ENCODE peak calls at places on chromosomes 11 and 22, in seven cellular contexts. P, V, H, F, S, R and L are unnamed samples.
A peak's percentile ranks its signal among the peaks of the same experiment; 100 is the strongest.

GRCh38 chr11:13782395-13783080 is 114.1 kb downstream of the FAR1 start:
- DNase-seq in H (no peak), S (no peak), F (no peak), P (no peak), R (no peak), V (no peak), L (no peak)

GRCh38 chr11:131579932-131580387 is 209.5 kb downstream of the NTM start:
- DNase-seq in H (no peak), P (peak; percentile 87), S (no peak), V (peak; percentile 17), F (no peak), R (no peak), L (no peak)

GRCh38 chr11:36711104-36711825 is 113.2 kb upstream of the RAG2 start:
- DNase-seq in H (no peak), R (no peak), S (no peak), F (no peak), P (peak; percentile 51), V (no peak), L (no peak)

GRCh38 chr11:72223615-72224586 is 666 bp upstream of the INPPL1 start:
- DNase-seq in V (no peak), H (peak; percentile 87), P (peak; percentile 73), R (peak; percentile 74), F (peak; percentile 93), S (no peak), L (peak; percentile 87)

GRCh38 chr11:130782361-130783221 is 133.7 kb downstream of the SNX19 start:
- DNase-seq in H (no peak), V (no peak), F (no peak), R (peak; percentile 66), S (no peak), P (peak; percentile 27), L (peak; percentile 87)

GRCh38 chr11:72643547-72643946 is 30.7 kb downstream of the PDE2A start:
- DNase-seq in R (no peak), P (no peak), V (no peak), H (no peak), S (peak; percentile 43), F (no peak), L (no peak)

GRCh38 chr11:34789196-34789834 is 126.9 kb downstream of the APIP start:
- DNase-seq in P (no peak), F (no peak), R (no peak), S (no peak), H (no peak), V (no peak), L (no peak)

GRCh38 chr22:23137905-23138520 is 3.8 kb downstream of the RSPH14 start:
- DNase-seq in V (no peak), R (no peak), S (no peak), P (no peak), H (no peak), F (no peak), L (no peak)

GRCh38 chr11:839280-839623 is 3.1 kb downstream of the POLR2L start:
- DNase-seq in H (no peak), R (no peak), F (no peak), V (no peak), P (no peak), S (no peak), L (no peak)

GRCh38 chr22:25482868-25483639 is 81.4 kb upstream of the GRK3 start:
- DNase-seq in H (peak; percentile 50), P (no peak), V (no peak), R (no peak), S (no peak), F (no peak), L (no peak)

GRCh38 chr11:19080579-19080993 is 20.1 kb upstream of the MRGPRX2 start:
- DNase-seq in H (no peak), S (no peak), R (peak; percentile 93), F (no peak), P (no peak), V (no peak), L (no peak)

GRCh38 chr11:106021181-106021966 is 666 bp downstream of the MSANTD4 start:
- DNase-seq in P (peak; percentile 32), S (no peak), F (no peak), H (no peak), R (no peak), V (no peak), L (no peak)

GRCh38 chr11:113448311-113448666 is 26.9 kb downstream of the DRD2 start:
- DNase-seq in F (no peak), S (no peak), H (no peak), V (no peak), R (no peak), P (no peak), L (no peak)

GRCh38 chr11:100619484-100619883 is 67.6 kb upstream of the ARHGAP42 start:
- DNase-seq in V (no peak), R (peak; percentile 86), S (no peak), F (no peak), P (peak; percentile 23), H (no peak), L (no peak)

GRCh38 chr22:24128631-24129601 is 52.4 kb upstream of the SUSD2 start:
- DNase-seq in P (no peak), F (no peak), V (no peak), H (no peak), R (no peak), S (no peak), L (no peak)

GRCh38 chr22:18148508-18148965 is 1.4 kb upstream of the USP18 start:
- DNase-seq in H (no peak), V (no peak), P (no peak), F (no peak), S (no peak), R (no peak), L (no peak)

GRCh38 chr11:79438631-79439429 is 2.0 kb downstream of the TENM4 start:
- DNase-seq in H (no peak), V (no peak), R (no peak), F (no peak), S (no peak), P (peak; percentile 58), L (no peak)

GRCh38 chr11:12922418-12922817 is 86.7 kb upstream of the RASSF10 start:
- DNase-seq in F (no peak), P (no peak), H (no peak), V (no peak), R (no peak), S (no peak), L (no peak)

GRCh38 chr22:33350391-33350955 is 292.3 kb upstream of the SYN3 start:
- DNase-seq in H (no peak), S (no peak), P (no peak), R (no peak), V (no peak), F (no peak), L (no peak)

GRCh38 chr11:47464479-47464878 is 15.5 kb upstream of the RAPSN start:
- DNase-seq in V (no peak), F (peak; percentile 36), H (no peak), P (peak; percentile 59), R (no peak), S (no peak), L (no peak)

GRCh38 chr11:110599207-110599606 is 113.0 kb downstream of the ARHGAP20 start:
- DNase-seq in P (no peak), H (no peak), R (no peak), F (peak; percentile 71), V (no peak), S (no peak), L (no peak)

GRCh38 chr11:11253487-11253886 is 99.6 kb downstream of the CSNK2A3 start:
- DNase-seq in F (no peak), P (no peak), R (no peak), V (no peak), S (no peak), H (no peak), L (no peak)

GRCh38 chr11:8545698-8546366 is 48.2 kb downstream of the STK33 start:
- DNase-seq in P (no peak), F (no peak), S (no peak), V (no peak), H (no peak), R (no peak), L (no peak)

GRCh38 chr11:88175707-88176066 is 444 bp upstream of the RAB38 start:
- DNase-seq in F (no peak), S (no peak), V (no peak), R (peak; percentile 17), P (peak; percentile 26), H (no peak), L (no peak)

GRCh38 chr22:48340727-48341709 is 1486.7 kb downstream of the BRD1 start:
- DNase-seq in S (no peak), P (peak; percentile 8), R (no peak), H (no peak), F (peak; percentile 46), V (no peak), L (no peak)

GRCh38 chr11:92322225-92322624 is 97.6 kb downstream of the FAT3 start:
- DNase-seq in F (no peak), R (no peak), P (no peak), S (no peak), H (no peak), V (no peak), L (no peak)

GRCh38 chr22:50088096-50088495 is 1.7 kb upstream of the MOV10L1 start:
- DNase-seq in V (no peak), S (no peak), H (no peak), R (no peak), F (no peak), P (no peak), L (no peak)

GRCh38 chr11:6569706-6570105 is 33.7 kb downstream of the RRP8 start:
- DNase-seq in V (no peak), F (no peak), R (no peak), P (no peak), S (no peak), H (no peak), L (no peak)

GRCh38 chr11:77159219-77159936 is 31.3 kb downstream of the MYO7A start:
- DNase-seq in V (no peak), S (no peak), R (no peak), H (no peak), P (no peak), F (no peak), L (no peak)

GRCh38 chr22:46007848-46008261 is 30.9 kb upstream of the WNT7B start:
- DNase-seq in V (no peak), P (no peak), S (no peak), F (peak; percentile 81), R (peak; percentile 44), H (peak; percentile 90), L (no peak)
- TF ChIP-seq POLR2AphosphoS5 in V (no peak), P (no peak), S (no peak), F (peak; percentile 64), R (no peak), H (peak; percentile 77), L (peak; percentile 63)

GRCh38 chr11:96388891-96389603 is 665 bp downstream of the CCDC82 start:
- DNase-seq in R (peak; percentile 65), H (no peak), V (no peak), P (peak; percentile 88), F (no peak), S (no peak), L (peak; percentile 82)
- TF ChIP-seq POLR2AphosphoS5 in R (no peak), H (no peak), V (no peak), P (no peak), F (no peak), S (no peak), L (no peak)

DNA sequence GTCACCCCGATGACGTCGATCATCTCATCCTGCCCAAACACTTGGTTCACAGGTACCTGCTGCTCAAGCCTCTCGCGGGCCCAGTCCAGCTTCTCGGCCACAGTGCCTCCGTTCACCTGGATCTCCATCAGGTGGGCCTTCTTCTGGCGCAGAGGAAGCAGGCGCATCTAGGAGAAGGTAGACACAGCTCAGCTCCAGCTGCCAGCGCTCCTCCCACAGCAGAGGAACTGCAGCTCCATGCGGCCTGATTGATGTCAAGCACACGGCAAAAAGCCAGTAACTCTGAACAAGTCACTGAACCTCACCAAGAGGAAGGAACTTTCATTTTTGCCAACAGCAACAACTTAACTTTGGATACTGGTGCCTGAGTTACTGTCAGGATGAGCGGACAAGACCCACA is 4.0 kb downstream of the RPL3 start:
- DNase-seq in F (no peak), S (no peak), R (peak; percentile 30), V (no peak), P (no peak), H (no peak), L (no peak)
- TF ChIP-seq POLR2AphosphoS5 in F (peak; percentile 29), S (no peak), R (no peak), V (no peak), P (no peak), H (no peak), L (no peak)

GRCh38 chr11:122781378-122782040 is 56.8 kb upstream of the CRTAM start:
- DNase-seq in V (peak; percentile 56), S (peak; percentile 63), R (peak; percentile 90), P (peak; percentile 98), H (peak; percentile 93), F (peak; percentile 92), L (no peak)
- TF ChIP-seq POLR2AphosphoS5 in V (no peak), S (no peak), R (no peak), P (no peak), H (no peak), F (peak; percentile 58), L (peak; percentile 26)